ENCODE peak calls at places on chromosomes 13 and 19, in ten cellular contexts. F, Z, E, P, Y, X, Q, T, J and A are unnamed samples.
A peak's percentile ranks its signal among the peaks of the same experiment; 100 is the strongest.

GRCh38 chr13:110444226-110444653 is 117.3 kb downstream of the RAB20 start:
- DNase-seq in F (peak; percentile 24), Z (peak; percentile 67), E (no peak), P (no peak), Y (no peak), X (no peak), Q (no peak), T (no peak), J (no peak), A (no peak)

GRCh38 chr13:64369121-64369520 is 2861.0 kb downstream of the PCDH9 start:
- DNase-seq in F (no peak), Z (no peak), E (no peak), P (no peak), Y (no peak), X (no peak), Q (no peak), T (no peak), J (no peak), A (no peak)

GRCh38 chr19:38551450-38551813 is 66.3 kb downstream of the MAP4K1 start:
- DNase-seq in F (no peak), Z (no peak), E (no peak), P (no peak), Y (no peak), X (no peak), Q (no peak), T (no peak), J (no peak), A (no peak)

GRCh38 chr13:78603240-78603947 is at the start of gene POU4F1:
- DNase-seq in F (no peak), Z (no peak), E (no peak), P (peak; percentile 71), Y (no peak), X (peak; percentile 94), Q (peak; percentile 85), T (peak; percentile 88), J (peak; percentile 62), A (no peak)

GRCh38 chr19:50384685-50385535 is 763 bp downstream of the POLD1 start:
- DNase-seq in F (peak; percentile 54), Z (peak; percentile 37), E (no peak), P (no peak), Y (no peak), X (peak; percentile 30), Q (no peak), T (no peak), J (no peak), A (no peak)

GRCh38 chr13:38325426-38325825 is 24.2 kb upstream of the UFM1 start:
- DNase-seq in F (no peak), Z (no peak), E (no peak), P (no peak), Y (no peak), X (no peak), Q (no peak), T (no peak), J (no peak), A (no peak)

GRCh38 chr19:870963-871401 is 11.5 kb downstream of the CFD start:
- DNase-seq in F (no peak), Z (no peak), E (no peak), P (no peak), Y (no peak), X (no peak), Q (no peak), T (no peak), J (no peak), A (no peak)

GRCh38 chr19:40035996-40036395 is 20.0 kb downstream of the ZNF780B start:
- DNase-seq in F (no peak), Z (no peak), E (no peak), P (no peak), Y (no peak), X (peak; percentile 4), Q (no peak), T (no peak), J (no peak), A (no peak)

GRCh38 chr19:41939861-41940442 is 11.7 kb upstream of the ERFL start:
- DNase-seq in F (no peak), Z (no peak), E (no peak), P (no peak), Y (no peak), X (peak; percentile 77), Q (peak; percentile 86), T (peak; percentile 88), J (no peak), A (no peak)

GRCh38 chr19:40139533-40140287 is 49.0 kb upstream of the ZNF780A start:
- DNase-seq in F (peak; percentile 65), Z (peak; percentile 18), E (no peak), P (peak; percentile 50), Y (no peak), X (peak; percentile 78), Q (no peak), T (no peak), J (no peak), A (no peak)

GRCh38 chr13:46119883-46120614 is 15.2 kb upstream of the CPB2 start:
- DNase-seq in F (peak; percentile 56), Z (peak; percentile 65), E (no peak), P (peak; percentile 73), Y (peak; percentile 63), X (no peak), Q (no peak), T (no peak), J (no peak), A (no peak)

GRCh38 chr13:50684366-50684765 is 159.1 kb downstream of the DLEU7 start:
- DNase-seq in F (no peak), Z (no peak), E (no peak), P (peak; percentile 87), Y (no peak), X (no peak), Q (no peak), T (no peak), J (no peak), A (no peak)

GRCh38 chr13:109628251-109628699 is 158.1 kb downstream of the IRS2 start:
- DNase-seq in F (peak; percentile 85), Z (peak; percentile 79), E (no peak), P (no peak), Y (no peak), X (no peak), Q (no peak), T (no peak), J (no peak), A (no peak)

GRCh38 chr13:26074706-26075105 is 22.9 kb upstream of the SHISA2 start:
- DNase-seq in F (peak; percentile 24), Z (peak; percentile 51), E (no peak), P (no peak), Y (no peak), X (no peak), Q (no peak), T (no peak), J (no peak), A (no peak)

GRCh38 chr13:114157869-114158495 is 21.1 kb upstream of the CFAP97D2 start:
- DNase-seq in F (no peak), Z (no peak), E (no peak), P (no peak), Y (no peak), X (no peak), Q (no peak), T (no peak), J (no peak), A (no peak)

GRCh38 chr13:32838985-32839384 is 177.2 kb upstream of the KL start:
- DNase-seq in F (peak; percentile 56), Z (peak; percentile 14), E (no peak), P (no peak), Y (no peak), X (no peak), Q (no peak), T (no peak), J (no peak), A (no peak)

GRCh38 chr13:96052655-96053002 is 572 bp downstream of the UGGT2 start:
- DNase-seq in F (peak; percentile 15), Z (peak; percentile 32), E (no peak), P (peak; percentile 58), Y (no peak), X (peak; percentile 44), Q (no peak), T (no peak), J (no peak), A (no peak)

DNA sequence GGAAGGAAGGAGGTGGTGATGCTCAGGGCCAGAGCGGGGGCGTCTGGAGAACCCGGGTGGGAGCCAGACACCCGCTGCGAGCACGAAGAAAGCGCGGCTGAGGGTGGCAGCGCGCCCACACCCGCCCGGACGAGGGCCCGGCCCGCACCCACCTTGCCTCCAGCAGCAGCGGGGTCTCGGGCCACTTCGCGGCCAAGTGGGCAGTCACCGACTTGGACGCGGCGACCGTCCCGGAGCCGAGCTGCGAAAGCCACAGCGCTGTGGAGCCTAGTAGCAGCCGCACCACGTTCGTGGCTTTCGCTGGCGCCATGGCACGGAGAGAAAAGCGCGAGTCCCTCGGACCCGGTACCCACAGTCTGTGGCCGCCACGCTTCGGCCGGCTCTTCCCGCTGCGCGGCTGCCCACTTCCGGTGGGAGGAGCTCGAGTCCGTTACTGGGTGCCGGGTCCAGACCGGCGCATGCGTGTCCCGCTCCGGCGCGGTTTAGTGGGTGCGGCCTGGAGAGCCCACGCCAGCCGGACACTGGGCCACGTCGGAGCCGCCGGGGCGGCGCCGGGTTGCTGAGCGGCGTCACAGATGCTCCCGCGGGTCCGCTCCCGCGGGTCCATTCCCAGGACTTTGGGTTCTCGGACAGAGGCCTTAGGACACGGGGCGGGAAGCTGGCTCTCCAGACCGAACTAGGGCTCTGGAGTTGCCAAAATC is at the start of gene UGGT2:
- DNase-seq in F (peak; percentile 91), Z (peak; percentile 91), E (peak; percentile 77), P (peak; percentile 94), Y (peak; percentile 94), X (peak; percentile 90), Q (peak; percentile 94), T (peak; percentile 99), J (peak; percentile 95), A (peak; percentile 78)
- TF ChIP-seq CTCF in F (no peak), Z (no peak), E (no peak), P (no peak), Y (no peak), X (no peak), Q (no peak), T (no peak), J (no peak), A (no peak)

GRCh38 chr19:7921302-7921954 is 1.3 kb downstream of the SNAPC2 start:
- DNase-seq in F (no peak), Z (no peak), E (no peak), P (no peak), Y (no peak), X (no peak), Q (no peak), T (no peak), J (no peak), A (no peak)
- H3K27ac ChIP-seq in F (peak overlapping the region; percentile 77), Z (peak overlapping the region; percentile 54), E (peak overlapping the region; percentile 77), P (peak overlapping the region; percentile 9), Y (peak overlapping the region; percentile 4), X (no peak overlapping the region), Q (peak overlapping the region; percentile 85), T (peak overlapping the region; percentile 69), J (peak overlapping the region; percentile 80), A (peak overlapping the region; percentile 62)

DNA sequence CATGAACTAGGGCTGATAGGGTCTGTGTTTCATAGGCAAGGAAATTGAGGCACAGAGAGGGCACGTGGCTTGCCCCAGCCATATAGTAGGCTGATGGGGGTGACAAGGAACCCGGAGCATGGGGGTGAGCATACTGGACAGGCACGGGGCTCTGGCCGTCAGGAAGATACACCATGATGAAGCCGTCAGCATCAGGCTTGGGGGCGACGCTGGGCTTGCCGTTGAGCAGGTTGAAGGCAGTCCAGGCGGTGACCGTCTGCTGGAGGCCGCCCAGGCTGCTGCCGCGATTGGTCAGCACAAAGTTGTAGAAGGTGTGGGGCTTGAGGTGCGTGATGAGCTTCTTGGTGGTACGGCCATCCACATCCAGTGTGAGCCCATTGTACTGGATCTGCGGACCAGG is 119.7 kb downstream of the PTPRS start:
- DNase-seq in F (no peak), Z (no peak), E (no peak), P (no peak), Y (no peak), X (no peak), Q (no peak), T (no peak), J (no peak), A (no peak)
- H3K4me3 ChIP-seq in F (no peak overlapping the region), Z (no peak overlapping the region), E (no peak overlapping the region), P (no peak overlapping the region), Y (no peak overlapping the region), X (no peak overlapping the region), Q (no peak overlapping the region), T (no peak overlapping the region), J (no peak overlapping the region), A (no peak overlapping the region)

GRCh38 chr13:98576215-98576945 is 527 bp downstream of the STK24 start:
- DNase-seq in F (no peak), Z (no peak), E (no peak), P (peak; percentile 41), Y (peak; percentile 57), X (peak; percentile 57), Q (peak; percentile 93), T (peak; percentile 67), J (peak; percentile 67), A (peak; percentile 24)
- TF ChIP-seq CTCF in F (no peak), Z (no peak), E (no peak), P (no peak), Y (no peak), X (no peak), Q (no peak), T (no peak), J (no peak), A (no peak)